ENCODE peak calls at places on chromosomes 16 and 17, in ten cellular contexts. Q is T-cell; T is AG08395; I is sciatic nerve; V is stimulated activated naive CD4-positive, alpha-beta T cell treated with Interleukin-2 at 50 U/mL for 16 hours; Z is anterior cingulate cortex; F is T-helper 17 cell; B is kidney glomerular epithelial cell; C is hippocampal formation; Y is endothelial cell of umbilical vein. A is an unnamed sample.

GRCh38 chr17:16470302-16470701 is 21.7 kb downstream of the LRRC75A start:
- DNase-seq in Q (no peak), T (no peak), I (no peak), V (no peak), Z (peak; percentile 75), F (no peak), B (no peak), C (no peak), Y (peak; percentile 33), A (no peak)

GRCh38 chr16:10180771-10181163 is 1.5 kb downstream of the GRIN2A start:
- DNase-seq in Q (no peak), T (no peak), I (no peak), V (no peak), Z (peak; percentile 29), F (no peak), B (no peak), C (no peak), Y (no peak), A (peak; percentile 44)

GRCh38 chr17:9199474-9200196 is 178.3 kb downstream of the NTN1 start:
- DNase-seq in Q (no peak), T (no peak), I (no peak), V (no peak), Z (no peak), F (no peak), B (no peak), C (no peak), Y (no peak), A (no peak)

GRCh38 chr17:38590988-38591758 is 14.6 kb downstream of the SRCIN1 start:
- DNase-seq in Q (no peak), T (no peak), I (no peak), V (no peak), Z (no peak), F (no peak), B (peak; percentile 71), C (no peak), Y (no peak), A (peak; percentile 73)

GRCh38 chr16:47780213-47780612 is 319.1 kb downstream of the PHKB start:
- DNase-seq in Q (no peak), T (no peak), I (no peak), V (no peak), Z (no peak), F (no peak), B (no peak), C (no peak), Y (no peak), A (no peak)

GRCh38 chr16:4200781-4201137 is 41.1 kb downstream of the SRL start:
- DNase-seq in Q (no peak), T (peak; percentile 60), I (no peak), V (no peak), Z (no peak), F (no peak), B (no peak), C (no peak), Y (no peak), A (no peak)

GRCh38 chr17:43905985-43906852 is 1.1 kb downstream of the MPP2 start:
- DNase-seq in Q (peak; percentile 52), T (peak; percentile 67), I (peak; percentile 84), V (peak; percentile 11), Z (peak; percentile 87), F (no peak), B (peak; percentile 54), C (peak; percentile 81), Y (no peak), A (peak; percentile 74)

GRCh38 chr17:57111386-57111785 is 26.3 kb downstream of the AKAP1 start:
- DNase-seq in Q (no peak), T (no peak), I (no peak), V (no peak), Z (no peak), F (no peak), B (no peak), C (no peak), Y (no peak), A (no peak)

GRCh38 chr16:25692307-25692706 is 548 bp downstream of the HS3ST4 start:
- DNase-seq in Q (no peak), T (no peak), I (no peak), V (no peak), Z (no peak), F (no peak), B (no peak), C (no peak), Y (no peak), A (no peak)

GRCh38 chr17:16178836-16179235 is 36.5 kb downstream of the NCOR1 start:
- DNase-seq in Q (no peak), T (no peak), I (no peak), V (no peak), Z (no peak), F (no peak), B (no peak), C (no peak), Y (no peak), A (no peak)

GRCh38 chr17:41972571-41973411 is 6.2 kb downstream of the CNP start:
- DNase-seq in Q (no peak), T (no peak), I (no peak), V (no peak), Z (no peak), F (no peak), B (peak; percentile 33), C (no peak), Y (no peak), A (peak; percentile 61)

GRCh38 chr16:56520251-56520577 is 390 bp upstream of the BBS2 start:
- DNase-seq in Q (no peak), T (no peak), I (no peak), V (no peak), Z (no peak), F (no peak), B (no peak), C (no peak), Y (no peak), A (no peak)

GRCh38 chr17:13393841-13394710 is 207.7 kb downstream of the HS3ST3A1 start:
- DNase-seq in Q (no peak), T (peak; percentile 86), I (no peak), V (no peak), Z (no peak), F (no peak), B (peak; percentile 59), C (no peak), Y (no peak), A (no peak)

GRCh38 chr16:85136705-85137322 is 24.5 kb upstream of the CIBAR2 start:
- DNase-seq in Q (no peak), T (peak; percentile 36), I (no peak), V (no peak), Z (no peak), F (no peak), B (no peak), C (no peak), Y (no peak), A (no peak)

GRCh38 chr16:83458612-83459011 is 349.2 kb upstream of the HSBP1 start:
- DNase-seq in Q (no peak), T (peak; percentile 58), I (no peak), V (no peak), Z (peak; percentile 1), F (no peak), B (peak; percentile 38), C (no peak), Y (no peak), A (no peak)

GRCh38 chr17:75181608-75182318 is 996 bp downstream of the SUMO2 start:
- DNase-seq in Q (peak; percentile 24), T (no peak), I (peak; percentile 70), V (peak; percentile 39), Z (peak; percentile 23), F (peak; percentile 45), B (peak; percentile 6), C (no peak), Y (peak; percentile 38), A (peak; percentile 48)